ENCODE peak calls at places on chromosomes 4 and X, in eight cellular contexts. D, X, B, N, F, V, W and R are unnamed samples.

GRCh38 chrX:120000490-120001246 is 57.1 kb upstream of the NKAP start:
- DNase-seq in V (peak), D (no peak), X (no peak), F (no peak), W (no peak), B (no peak), N (no peak), R (no peak)

GRCh38 chr4:142845293-142846070 is 619 bp downstream of the INPP4B start:
- DNase-seq in F (no peak), D (no peak), W (no peak), N (no peak), V (peak), B (no peak), X (no peak), R (peak)

GRCh38 chrX:84248226-84248625 is 60.2 kb upstream of the RPS6KA6 start:
- DNase-seq in F (no peak), N (peak), D (no peak), X (no peak), B (no peak), W (no peak), V (no peak), R (no peak)

GRCh38 chr4:54058171-54058570 is 6.2 kb downstream of the CHIC2 start:
- DNase-seq in B (no peak), W (no peak), D (no peak), F (no peak), N (no peak), V (no peak), X (no peak), R (no peak)

GRCh38 chr4:7394681-7395451 is 39.9 kb downstream of the PSAPL1 start:
- DNase-seq in B (no peak), V (no peak), F (no peak), N (no peak), D (no peak), X (no peak), W (no peak), R (peak)

GRCh38 chrX:12702509-12703091 is 88.6 kb upstream of the PRPS2 start:
- DNase-seq in N (no peak), F (no peak), B (no peak), W (no peak), V (peak), X (peak), D (peak), R (no peak)

GRCh38 chr4:152564336-152564735 is 28.4 kb upstream of the FBXW7 start:
- DNase-seq in V (no peak), X (no peak), F (no peak), N (no peak), B (no peak), W (no peak), D (peak), R (no peak)

GRCh38 chr4:6308890-6309643 is 39.4 kb downstream of the WFS1 start:
- DNase-seq in B (no peak), N (no peak), W (no peak), D (no peak), X (peak), F (peak), V (peak), R (peak)

GRCh38 chr4:150818661-150819060 is 196.4 kb downstream of the LRBA start:
- DNase-seq in X (no peak), F (no peak), B (no peak), D (peak), W (no peak), V (no peak), N (peak), R (no peak)

GRCh38 chrX:132226169-132226568 is 6.9 kb upstream of the RAP2C start:
- DNase-seq in V (no peak), F (no peak), N (no peak), X (no peak), D (peak), B (no peak), W (no peak), R (no peak)

GRCh38 chr4:157115613-157116340 is 39.8 kb downstream of the GLRB start:
- DNase-seq in B (no peak), W (no peak), V (no peak), X (no peak), N (peak), F (no peak), D (peak), R (no peak)

GRCh38 chr4:139988863-139989765 is 164.9 kb downstream of the MAML3 start:
- DNase-seq in F (no peak), X (peak), V (no peak), B (no peak), W (no peak), N (peak), D (peak), R (peak)

GRCh38 chrX:119784747-119785446 is 6.5 kb downstream of the RPL39 start:
- DNase-seq in F (peak), N (no peak), D (peak), W (no peak), X (peak), V (peak), B (peak), R (peak)

GRCh38 chrX:21745756-21746155 is 12.2 kb downstream of the SMPX start:
- DNase-seq in W (peak), B (peak), X (peak), F (no peak), N (no peak), V (peak), D (peak), R (peak)

GRCh38 chr4:10003666-10004065 is 17.6 kb downstream of the SLC2A9 start:
- DNase-seq in X (no peak), N (no peak), D (no peak), B (no peak), F (no peak), W (no peak), V (no peak), R (no peak)

GRCh38 chr4:55345054-55345453 is 988 bp upstream of the SRD5A3 start:
- DNase-seq in N (no peak), W (no peak), F (no peak), D (no peak), B (no peak), V (no peak), X (no peak), R (no peak)

GRCh38 chr4:7333024-7333780 is 101.5 kb downstream of the PSAPL1 start:
- DNase-seq in D (no peak), F (no peak), B (no peak), W (no peak), V (no peak), X (no peak), N (no peak), R (no peak)

GRCh38 chr4:40976343-40976742 is 226.6 kb downstream of the NSUN7 start:
- DNase-seq in B (no peak), X (peak), W (no peak), V (peak), N (peak), F (peak), D (peak), R (peak)

GRCh38 chr4:141702472-141703182 is 66.2 kb downstream of the IL15 start:
- DNase-seq in W (no peak), D (peak), X (no peak), V (peak), N (no peak), F (no peak), B (no peak), R (no peak)

GRCh38 chrX:30875957-30876356 is 13.1 kb downstream of the TAB3 start:
- DNase-seq in B (no peak), W (no peak), F (no peak), D (no peak), V (no peak), N (peak), X (no peak), R (no peak)

GRCh38 chr4:154073107-154073817 is 284.4 kb upstream of the SFRP2 start:
- DNase-seq in X (no peak), V (no peak), D (peak), B (no peak), N (peak), F (no peak), W (no peak), R (no peak)